ENCODE peak calls at places on chromosome 10, in seven cellular contexts. X is GM04504, E is non-pigmented ciliary epithelial cell, D is progenitor cell of endocrine pancreas, O is osteocyte, G is HL-60, S is Kasumi-1. Y is an unnamed sample.

GRCh38 chr10:123870260-123870659 is 21.3 kb downstream of the CPXM2 start:
- DNase-seq in X (no peak), E (no peak), D (no peak), O (no peak), G (no peak), S (no peak), Y (no peak)

GRCh38 chr10:97873569-97873968 is 23.9 kb downstream of the GOLGA7B start:
- DNase-seq in X (no peak), E (no peak), D (no peak), O (no peak), G (no peak), S (no peak), Y (no peak)

GRCh38 chr10:42630537-42631134 is 7.7 kb downstream of the ZNF33B start:
- DNase-seq in X (no peak), E (no peak), D (no peak), O (no peak), G (no peak), S (no peak), Y (no peak)

GRCh38 chr10:82234173-82234572 is 359.2 kb downstream of the NRG3 start:
- DNase-seq in X (no peak), E (no peak), D (no peak), O (no peak), G (no peak), S (no peak), Y (no peak)

GRCh38 chr10:69045441-69046300 is 42.2 kb upstream of the SRGN start:
- DNase-seq in X (no peak), E (no peak), D (no peak), O (no peak), G (peak), S (peak), Y (no peak)

GRCh38 chr10:77296534-77297369 is 340.9 kb downstream of the KCNMA1 start:
- DNase-seq in X (no peak), E (no peak), D (no peak), O (no peak), G (no peak), S (no peak), Y (no peak)

GRCh38 chr10:62690703-62691102 is 113.8 kb upstream of the ADO start:
- DNase-seq in X (no peak), E (no peak), D (no peak), O (no peak), G (no peak), S (no peak), Y (no peak)

GRCh38 chr10:47362199-47362598 is 14.0 kb downstream of the RBP3 start:
- DNase-seq in X (no peak), E (no peak), D (no peak), O (no peak), G (no peak), S (no peak), Y (no peak)

GRCh38 chr10:33483124-33483794 is 148.8 kb upstream of the NRP1 start:
- DNase-seq in X (no peak), E (no peak), D (no peak), O (no peak), G (no peak), S (no peak), Y (no peak)

GRCh38 chr10:63603709-63604445 is 82.7 kb downstream of the REEP3 start:
- DNase-seq in X (no peak), E (peak), D (no peak), O (no peak), G (no peak), S (no peak), Y (no peak)

GRCh38 chr10:2619472-2619871 is 447.9 kb upstream of the PFKP start:
- DNase-seq in X (no peak), E (no peak), D (no peak), O (no peak), G (peak), S (peak), Y (no peak)

GRCh38 chr10:62062752-62063512 is 161.4 kb downstream of the ARID5B start:
- DNase-seq in X (peak), E (no peak), D (no peak), O (no peak), G (no peak), S (no peak), Y (no peak)

GRCh38 chr10:49595713-49596492 is 14.2 kb upstream of the SLC18A3 start:
- DNase-seq in X (no peak), E (no peak), D (no peak), O (peak), G (no peak), S (peak), Y (no peak)

Y was measured in left lung.